ENCODE peak calls at places on chromosomes 5 and 9, in ten cellular contexts. One of them, this sample, is unnamed.

GRCh38 chr9:135611875-135612209 is 27.5 kb downstream of the GLT6D1 start:
- DNase-seq in left lung: no peak
- DNase-seq in left cardiac atrium: no peak
- DNase-seq in stromal cell of bone marrow: no peak
- DNase-seq in HuH-7.5: no peak
- DNase-seq in AG10803: no peak
- DNase-seq in CD8-positive, alpha-beta T cell: no peak
- DNase-seq in CD4-positive, alpha-beta T cell: no peak
- DNase-seq in H9: no peak
- DNase-seq in psoas muscle: no peak
- DNase-seq in this sample: no peak

GRCh38 chr5:142872795-142873194 is 102.6 kb downstream of the ARHGAP26 start:
- DNase-seq in left lung: peak
- DNase-seq in left cardiac atrium: no peak
- DNase-seq in stromal cell of bone marrow: no peak
- DNase-seq in HuH-7.5: no peak
- DNase-seq in AG10803: no peak
- DNase-seq in CD8-positive, alpha-beta T cell: no peak
- DNase-seq in CD4-positive, alpha-beta T cell: no peak
- DNase-seq in H9: no peak
- DNase-seq in psoas muscle: no peak
- DNase-seq in this sample: peak

GRCh38 chr5:177098103-177098771 is 11.5 kb downstream of the FGFR4 start:
- DNase-seq in left lung: no peak
- DNase-seq in left cardiac atrium: peak
- DNase-seq in stromal cell of bone marrow: no peak
- DNase-seq in HuH-7.5: no peak
- DNase-seq in AG10803: peak
- DNase-seq in CD8-positive, alpha-beta T cell: no peak
- DNase-seq in CD4-positive, alpha-beta T cell: no peak
- DNase-seq in H9: peak
- DNase-seq in psoas muscle: peak
- DNase-seq in this sample: peak

GRCh38 chr5:172164773-172165212 is 23.2 kb downstream of the STK10 start:
- DNase-seq in left lung: no peak
- DNase-seq in left cardiac atrium: peak
- DNase-seq in stromal cell of bone marrow: no peak
- DNase-seq in HuH-7.5: no peak
- DNase-seq in AG10803: peak
- DNase-seq in CD8-positive, alpha-beta T cell: no peak
- DNase-seq in CD4-positive, alpha-beta T cell: no peak
- DNase-seq in H9: no peak
- DNase-seq in psoas muscle: no peak
- DNase-seq in this sample: no peak

GRCh38 chr5:14244721-14245518 is 101.8 kb downstream of the TRIO start:
- DNase-seq in left lung: no peak
- DNase-seq in left cardiac atrium: no peak
- DNase-seq in stromal cell of bone marrow: no peak
- DNase-seq in HuH-7.5: no peak
- DNase-seq in AG10803: no peak
- DNase-seq in CD8-positive, alpha-beta T cell: no peak
- DNase-seq in CD4-positive, alpha-beta T cell: no peak
- DNase-seq in H9: no peak
- DNase-seq in psoas muscle: no peak
- DNase-seq in this sample: no peak

GRCh38 chr9:130634191-130634768 is 30.1 kb upstream of the PRDM12 start:
- DNase-seq in left lung: no peak
- DNase-seq in left cardiac atrium: no peak
- DNase-seq in stromal cell of bone marrow: no peak
- DNase-seq in HuH-7.5: no peak
- DNase-seq in AG10803: no peak
- DNase-seq in CD8-positive, alpha-beta T cell: no peak
- DNase-seq in CD4-positive, alpha-beta T cell: no peak
- DNase-seq in H9: no peak
- DNase-seq in psoas muscle: peak
- DNase-seq in this sample: no peak

GRCh38 chr9:126380447-126380846 is 53.8 kb downstream of the MVB12B start:
- DNase-seq in left lung: no peak
- DNase-seq in left cardiac atrium: no peak
- DNase-seq in stromal cell of bone marrow: no peak
- DNase-seq in HuH-7.5: no peak
- DNase-seq in AG10803: no peak
- DNase-seq in CD8-positive, alpha-beta T cell: no peak
- DNase-seq in CD4-positive, alpha-beta T cell: no peak
- DNase-seq in H9: peak
- DNase-seq in psoas muscle: no peak
- DNase-seq in this sample: no peak

GRCh38 chr5:40233268-40233667 is 446.4 kb upstream of the PTGER4 start:
- DNase-seq in left lung: no peak
- DNase-seq in left cardiac atrium: no peak
- DNase-seq in stromal cell of bone marrow: no peak
- DNase-seq in HuH-7.5: no peak
- DNase-seq in AG10803: peak
- DNase-seq in CD8-positive, alpha-beta T cell: no peak
- DNase-seq in CD4-positive, alpha-beta T cell: no peak
- DNase-seq in H9: no peak
- DNase-seq in psoas muscle: no peak
- DNase-seq in this sample: no peak

GRCh38 chr9:34929506-34930102 is 28.5 kb upstream of the PHF24 start:
- DNase-seq in left lung: no peak
- DNase-seq in left cardiac atrium: no peak
- DNase-seq in stromal cell of bone marrow: no peak
- DNase-seq in HuH-7.5: peak
- DNase-seq in AG10803: peak
- DNase-seq in CD8-positive, alpha-beta T cell: no peak
- DNase-seq in CD4-positive, alpha-beta T cell: no peak
- DNase-seq in H9: peak
- DNase-seq in psoas muscle: no peak
- DNase-seq in this sample: peak